ENCODE peak calls at places on chromosomes 5 and 9, in ten cellular contexts. B is CD4-positive, alpha-beta memory T cell; Z is stimulated activated CD4-positive, alpha-beta T cell treated with anti-CD3 and anti-CD28 coated beads, Interleukin-1b, Interleukin-23, amount 100 ng/mL, for 48 hours; V is T-cell; G is natural killer cell treated with Interleukin-12 subunit alpha and Interleukin-12 subunit beta and Interleukin-15 and Interleukin-18, amount 100 ng/mL, for 72 hours; M is AG09309; X is left lobe of liver; I is glutamatergic neuron; U is effector memory CD4-positive, alpha-beta T cell; P is HS-5. O is an unnamed sample.
A peak's percentile ranks its signal among the peaks of the same experiment; 100 is the strongest.

GRCh38 chr5:112077180-112077579 is 320.2 kb upstream of the NREP start:
- DNase-seq in P (no peak), G (no peak), M (no peak), V (no peak), U (no peak), X (no peak), Z (no peak), I (no peak), B (no peak), O (no peak)

GRCh38 chr5:35029333-35029732 is 18.4 kb downstream of the AGXT2 start:
- DNase-seq in U (no peak), G (no peak), X (no peak), M (no peak), Z (no peak), P (peak; percentile 89), B (no peak), V (no peak), I (no peak), O (no peak)

GRCh38 chr5:27578280-27578679 is 539.9 kb upstream of the CDH9 start:
- DNase-seq in I (no peak), B (no peak), V (no peak), P (no peak), G (no peak), U (no peak), Z (no peak), M (no peak), X (no peak), O (no peak)

GRCh38 chr5:67287795-67288194 is 91.2 kb upstream of the CD180 start:
- DNase-seq in X (no peak), B (no peak), V (no peak), P (peak; percentile 29), G (no peak), U (no peak), Z (no peak), I (no peak), M (no peak), O (no peak)

GRCh38 chr5:178357678-178358077 is 125.1 kb upstream of the PHYKPL start:
- DNase-seq in X (no peak), M (no peak), G (no peak), B (no peak), Z (no peak), U (no peak), V (no peak), I (no peak), P (no peak), O (no peak)

GRCh38 chr5:40676643-40677333 is 2.9 kb upstream of the PTGER4 start:
- DNase-seq in I (no peak), P (peak; percentile 69), M (no peak), X (no peak), U (no peak), B (no peak), G (no peak), V (no peak), Z (no peak), O (no peak)

GRCh38 chr5:141260458-141261237 is 15.5 kb downstream of the PCDHB15 start:
- DNase-seq in X (no peak), M (no peak), I (no peak), Z (no peak), G (no peak), U (no peak), P (no peak), V (no peak), B (no peak), O (no peak)

GRCh38 chr9:93949694-93950449 is 5.3 kb downstream of the BARX1 start:
- DNase-seq in V (no peak), P (no peak), Z (no peak), X (no peak), G (no peak), B (no peak), I (no peak), U (no peak), M (no peak), O (no peak)

GRCh38 chr5:137572042-137572695 is 73.0 kb upstream of the SPOCK1 start:
- DNase-seq in M (no peak), P (peak; percentile 13), I (no peak), V (no peak), B (no peak), U (no peak), X (no peak), Z (no peak), G (no peak), O (no peak)

GRCh38 chr9:93258818-93259489 is 75.0 kb downstream of the WNK2 start:
- DNase-seq in Z (no peak), G (no peak), V (no peak), M (no peak), B (no peak), I (peak; percentile 22), U (no peak), X (peak; percentile 41), P (no peak), O (no peak)

GRCh38 chr5:58022055-58022454 is 437.8 kb downstream of the PLK2 start:
- DNase-seq in X (no peak), G (no peak), B (no peak), U (no peak), Z (no peak), I (no peak), M (no peak), P (no peak), V (no peak), O (no peak)

GRCh38 chr5:115336964-115337363 is 40.5 kb upstream of the CCDC112 start:
- DNase-seq in Z (no peak), G (no peak), M (no peak), X (no peak), U (no peak), I (no peak), P (no peak), V (no peak), B (no peak), O (no peak)

GRCh38 chr9:5784526-5785315 is 48.2 kb downstream of the ERMP1 start:
- DNase-seq in Z (no peak), M (no peak), U (no peak), V (no peak), P (no peak), I (no peak), G (no peak), B (no peak), X (no peak), O (no peak)

GRCh38 chr5:123929055-123929474 is 417.1 kb downstream of the CSNK1G3 start:
- DNase-seq in U (no peak), M (no peak), X (no peak), I (no peak), P (no peak), Z (no peak), G (no peak), B (no peak), V (no peak), O (no peak)

GRCh38 chr5:76546497-76547102 is 76.6 kb downstream of the F2RL2 start:
- DNase-seq in B (peak; percentile 28), M (no peak), G (no peak), Z (peak; percentile 7), X (no peak), V (no peak), U (no peak), I (no peak), P (no peak), O (no peak)

GRCh38 chr9:110752766-110753165 is 84.2 kb downstream of the MUSK start:
- DNase-seq in P (peak; percentile 94), X (no peak), M (peak; percentile 96), U (no peak), B (no peak), V (no peak), I (no peak), G (no peak), Z (no peak), O (no peak)

GRCh38 chr9:104961238-104961637 is 33.3 kb upstream of the ABCA1 start:
- DNase-seq in U (peak; percentile 10), P (peak; percentile 89), I (peak; percentile 63), Z (peak; percentile 80), V (peak; percentile 27), G (peak; percentile 75), B (peak; percentile 24), M (no peak), X (no peak), O (no peak)

GRCh38 chr5:37211661-37212060 is 37.5 kb downstream of the CPLANE1 start:
- DNase-seq in P (no peak), B (no peak), V (no peak), M (no peak), G (no peak), I (no peak), Z (no peak), X (no peak), U (no peak), O (no peak)

GRCh38 chr5:111254613-111255012 is 30.4 kb downstream of the CAMK4 start:
- DNase-seq in I (no peak), V (peak; percentile 47), Z (peak; percentile 87), P (no peak), X (no peak), U (peak; percentile 64), B (peak; percentile 58), G (peak; percentile 73), M (no peak), O (no peak)

GRCh38 chr5:130286971-130287370 is 382.7 kb downstream of the CHSY3 start:
- DNase-seq in M (peak; percentile 68), P (no peak), U (no peak), Z (no peak), X (no peak), G (no peak), B (no peak), V (no peak), I (no peak), O (no peak)

GRCh38 chr5:90940227-90940995 is 381.8 kb downstream of the ADGRV1 start:
- DNase-seq in Z (peak; percentile 55), B (peak; percentile 32), V (peak; percentile 21), M (no peak), P (no peak), I (peak; percentile 59), X (no peak), U (no peak), G (peak; percentile 78), O (no peak)

GRCh38 chr9:113623851-113624485 is 160.4 kb downstream of the RGS3 start:
- DNase-seq in X (no peak), I (no peak), V (no peak), P (no peak), U (no peak), Z (no peak), B (no peak), G (no peak), M (no peak), O (no peak)

GRCh38 chr5:73638344-73639095 is 12.5 kb downstream of the ARHGEF28 start:
- DNase-seq in X (no peak), U (no peak), P (peak; percentile 88), M (no peak), Z (no peak), G (no peak), V (no peak), I (no peak), B (no peak), O (no peak)

GRCh38 chr9:109139851-109140250 is 20.1 kb upstream of the TMEM245 start:
- DNase-seq in Z (no peak), P (no peak), X (no peak), V (no peak), B (no peak), G (no peak), U (no peak), M (no peak), I (no peak), O (no peak)

GRCh38 chr9:110875275-110875674 is 163.0 kb downstream of the LPAR1 start:
- DNase-seq in P (no peak), X (no peak), G (no peak), V (peak; percentile 8), Z (no peak), B (no peak), U (no peak), I (peak; percentile 31), M (no peak), O (no peak)